ENCODE peak calls at places on chromosome 7, in five cellular contexts. V, R, G, O and Z are unnamed samples.

GRCh38 chr7:88218836-88219605 is 817 bp downstream of the SRI start:
- DNase-seq in V (no peak), O (peak; percentile 84), G (no peak), R (no peak), Z (peak; percentile 45)

GRCh38 chr7:25712500-25712899 is 439.5 kb upstream of the NFE2L3 start:
- DNase-seq in R (no peak), V (no peak), O (no peak), G (no peak), Z (no peak)

GRCh38 chr7:22920664-22921063 is 93.3 kb downstream of the HYCC1 start:
- DNase-seq in G (no peak), V (no peak), O (no peak), R (no peak), Z (peak; percentile 17)

GRCh38 chr7:24401628-24402593 is 117.9 kb downstream of the NPY start:
- DNase-seq in G (no peak), V (no peak), R (no peak), O (no peak), Z (peak; percentile 26)

GRCh38 chr7:91266931-91267557 is 2.8 kb downstream of the FZD1 start:
- DNase-seq in V (no peak), O (no peak), R (no peak), G (no peak), Z (no peak)

GRCh38 chr7:29304756-29305155 is 110.2 kb downstream of the CHN2 start:
- DNase-seq in G (no peak), R (no peak), O (no peak), V (no peak), Z (no peak)

GRCh38 chr7:150972094-150972493 is 6.0 kb downstream of the KCNH2 start:
- DNase-seq in V (no peak), O (no peak), G (no peak), R (no peak), Z (no peak)

GRCh38 chr7:28953628-28954027 is 4.5 kb downstream of the TRIL start:
- DNase-seq in O (no peak), R (no peak), G (no peak), V (no peak), Z (no peak)

GRCh38 chr7:43377196-43377935 is 205.5 kb upstream of the STK17A start:
- DNase-seq in V (no peak), O (no peak), R (no peak), G (no peak), Z (peak; percentile 12)

GRCh38 chr7:117323877-117324699 is 1.2 kb upstream of the WNT2 start:
- DNase-seq in R (peak; percentile 56), O (peak; percentile 30), V (no peak), G (no peak), Z (peak; percentile 64)

GRCh38 chr7:1025747-1026581 is 18.4 kb upstream of the GPR146 start:
- DNase-seq in O (no peak), G (no peak), V (no peak), R (no peak), Z (no peak)

GRCh38 chr7:149707448-149707886 is 65.9 kb downstream of the ZNF467 start:
- DNase-seq in G (no peak), R (no peak), O (no peak), V (no peak), Z (peak; percentile 42)

GRCh38 chr7:128364166-128364565 is 2.7 kb upstream of the PRRT4 start:
- DNase-seq in V (no peak), G (no peak), O (no peak), R (no peak), Z (no peak)

GRCh38 chr7:129597672-129598071 is 13.8 kb upstream of the NRF1 start:
- DNase-seq in O (no peak), G (no peak), V (no peak), R (no peak), Z (no peak)

GRCh38 chr7:116727432-116728009 is 55.5 kb downstream of the MET start:
- DNase-seq in V (no peak), O (no peak), G (no peak), R (no peak), Z (no peak)

GRCh38 chr7:51325937-51326336 is 9.3 kb upstream of the COBL start:
- DNase-seq in R (no peak), G (no peak), V (no peak), O (no peak), Z (no peak)

GRCh38 chr7:79137942-79138341 is 315.5 kb downstream of the MAGI2 start:
- DNase-seq in V (no peak), G (no peak), R (no peak), O (no peak), Z (peak; percentile 58)

GRCh38 chr7:150449206-150449956 is 1.0 kb upstream of the GIMAP8 start:
- DNase-seq in R (no peak), G (no peak), V (no peak), O (no peak), Z (no peak)

GRCh38 chr7:157418204-157419029 is 81.6 kb downstream of the DNAJB6 start:
- DNase-seq in R (no peak), O (no peak), V (no peak), G (no peak), Z (no peak)

GRCh38 chr7:93016681-93017349 is 101.0 kb downstream of the SAMD9 start:
- DNase-seq in R (no peak), V (no peak), G (no peak), O (no peak), Z (peak; percentile 61)

GRCh38 chr7:5695037-5695708 is 86.3 kb downstream of the RNF216 start:
- DNase-seq in R (peak; percentile 80), V (no peak), O (peak; percentile 42), G (no peak), Z (peak; percentile 93)

GRCh38 chr7:17020250-17020649 is 138.5 kb upstream of the AGR3 start:
- DNase-seq in O (no peak), R (no peak), G (no peak), V (no peak), Z (no peak)

GRCh38 chr7:36119005-36119711 is 33.9 kb upstream of the EEPD1 start:
- DNase-seq in G (no peak), V (peak; percentile 44), R (peak; percentile 93), O (peak; percentile 53), Z (peak; percentile 97)

GRCh38 chr7:99752354-99752753 is 17.4 kb upstream of the CYP3A7 start:
- DNase-seq in G (no peak), V (no peak), O (peak; percentile 28), R (no peak), Z (peak; percentile 5)

GRCh38 chr7:100022621-100023020 is 7.2 kb downstream of the ZKSCAN1 start:
- DNase-seq in O (peak; percentile 73), R (no peak), V (no peak), G (no peak), Z (no peak)

GRCh38 chr7:54841772-54842707 is 83.0 kb upstream of the SEC61G start:
- DNase-seq in V (no peak), R (peak; percentile 72), G (no peak), O (peak; percentile 42), Z (peak; percentile 80)

GRCh38 chr7:17944720-17945119 is 4.4 kb upstream of the SNX13 start:
- DNase-seq in G (no peak), O (no peak), R (no peak), V (no peak), Z (no peak)

GRCh38 chr7:983182-984071 is 446 bp downstream of the CYP2W1 start:
- DNase-seq in R (no peak), O (no peak), V (no peak), G (no peak), Z (no peak)

GRCh38 chr7:44883961-44884360 is 1.4 kb downstream of the PURB start:
- DNase-seq in O (no peak), G (no peak), R (no peak), V (no peak), Z (no peak)

GRCh38 chr7:107592361-107593024 is 12.4 kb downstream of the BCAP29 start:
- DNase-seq in O (no peak), V (no peak), G (no peak), R (peak; percentile 63), Z (peak; percentile 95)

GRCh38 chr7:86559096-86559495 is 84.6 kb upstream of the GRM3 start:
- DNase-seq in V (no peak), R (no peak), O (no peak), G (no peak), Z (no peak)

GRCh38 chr7:71430246-71430645 is 298.3 kb downstream of the GALNT17 start:
- DNase-seq in R (no peak), O (no peak), V (no peak), G (no peak), Z (no peak)

GRCh38 chr7:66629659-66630058 is 978 bp downstream of the KCTD7 start:
- DNase-seq in O (no peak), G (no peak), V (no peak), R (no peak), Z (no peak)

GRCh38 chr7:10579561-10579960 is 394.1 kb upstream of the PHF14 start:
- DNase-seq in O (no peak), V (no peak), R (no peak), G (no peak), Z (no peak)

GRCh38 chr7:27873981-27874957 is 134.3 kb downstream of the TAX1BP1 start:
- DNase-seq in R (no peak), G (no peak), O (peak; percentile 69), V (no peak), Z (peak; percentile 72)

GRCh38 chr7:24795407-24795767 is 38.1 kb upstream of the GSDME start:
- DNase-seq in R (no peak), O (no peak), G (no peak), V (no peak), Z (no peak)

GRCh38 chr7:23065974-23066373 is 39.6 kb upstream of the KLHL7 start:
- DNase-seq in V (no peak), O (no peak), G (no peak), R (no peak), Z (peak; percentile 75)

GRCh38 chr7:139106959-139107358 is 2.6 kb downstream of the ZC3HAV1 start:
- DNase-seq in V (no peak), R (no peak), G (no peak), O (no peak), Z (no peak)
- H3K4me3 ChIP-seq in V (peak overlapping the region; percentile 99), R (no peak overlapping the region), G (no peak overlapping the region), O (peak overlapping the region; percentile 77), Z (peak overlapping the region; percentile 91)

GRCh38 chr7:47937711-47938573 is 10.3 kb downstream of the PKD1L1 start:
- DNase-seq in V (no peak), O (no peak), R (no peak), G (no peak), Z (no peak)
- H3K4me3 ChIP-seq in V (no peak overlapping the region), O (no peak overlapping the region), R (no peak overlapping the region), G (no peak overlapping the region), Z (no peak overlapping the region)

GRCh38 chr7:12398186-12398585 is 5.5 kb downstream of the VWDE start:
- DNase-seq in V (no peak), G (no peak), O (no peak), R (no peak), Z (no peak)
- H3K4me3 ChIP-seq in V (no peak overlapping the region), G (no peak overlapping the region), O (no peak overlapping the region), R (no peak overlapping the region), Z (no peak overlapping the region)

GRCh38 chr7:131897016-131897789 is 340.8 kb upstream of the PODXL start:
- DNase-seq in O (no peak), R (no peak), V (no peak), G (no peak), Z (peak; percentile 63)

GRCh38 chr7:131895541-131896173 is 339.2 kb upstream of the PODXL start:
- DNase-seq in G (no peak), R (peak; percentile 11), V (no peak), O (no peak), Z (peak; percentile 97)

GRCh38 chr7:131898418-131898817 is 342.0 kb upstream of the PODXL start:
- DNase-seq in R (no peak), G (no peak), V (no peak), O (no peak), Z (peak; percentile 69)

GRCh38 chr7:131897790-131898165 is 341.4 kb upstream of the PODXL start:
- DNase-seq in G (no peak), R (no peak), O (no peak), V (no peak), Z (no peak)

GRCh38 chr7:131896189-131896855 is 339.9 kb upstream of the PODXL start:
- DNase-seq in O (no peak), R (no peak), G (no peak), V (no peak), Z (no peak)
- H3K4me3 ChIP-seq in O (no peak overlapping the region), R (no peak overlapping the region), G (no peak overlapping the region), V (no peak overlapping the region), Z (no peak overlapping the region)